ENCODE peak calls at places on chromosomes 5 and 9, in five cellular contexts. X, F, M, B and P are unnamed samples.
A peak's percentile ranks its signal among the peaks of the same experiment; 100 is the strongest.

GRCh38 chr5:76403713-76403962 is 553 bp downstream of the IQGAP2 start:
- DNase-seq in M (no peak), F (no peak), B (no peak), X (no peak), P (no peak)

GRCh38 chr5:119055267-119055666 is 15.6 kb upstream of the DMXL1 start:
- DNase-seq in X (no peak), B (no peak), M (peak; percentile 46), F (no peak), P (no peak)

GRCh38 chr5:175595905-175596304 is 62.0 kb upstream of the HRH2 start:
- DNase-seq in B (no peak), M (no peak), X (no peak), F (no peak), P (no peak)

GRCh38 chr5:180116441-180117377 is 45.1 kb upstream of the RNF130 start:
- DNase-seq in B (no peak), X (peak; percentile 14), F (peak; percentile 42), M (peak; percentile 12), P (peak; percentile 81)

GRCh38 chr9:109751253-109751652 is 28.7 kb upstream of the PALM2AKAP2 start:
- DNase-seq in F (no peak), B (peak; percentile 29), X (no peak), M (no peak), P (no peak)

GRCh38 chr5:44862808-44863207 is 54.1 kb downstream of the MRPS30 start:
- DNase-seq in X (no peak), B (no peak), F (no peak), M (peak; percentile 17), P (peak; percentile 12)

GRCh38 chr9:17658237-17658636 is 79.4 kb downstream of the SH3GL2 start:
- DNase-seq in B (no peak), M (no peak), F (no peak), X (no peak), P (no peak)

GRCh38 chr9:124007157-124007460 is 4.5 kb upstream of the LHX2 start:
- DNase-seq in M (no peak), B (no peak), X (no peak), F (no peak), P (no peak)

GRCh38 chr9:105299190-105299854 is 54.9 kb downstream of the SLC44A1 start:
- DNase-seq in F (no peak), X (peak; percentile 22), M (peak; percentile 95), B (peak; percentile 39), P (no peak)

GRCh38 chr9:2271426-2271825 is 256.3 kb downstream of the SMARCA2 start:
- DNase-seq in B (no peak), X (no peak), M (peak; percentile 4), F (peak; percentile 88), P (no peak)

GRCh38 chr9:36218011-36218410 is 27.3 kb downstream of the CLTA start:
- DNase-seq in X (no peak), F (no peak), M (no peak), B (no peak), P (peak; percentile 88)